ENCODE peak calls at places on chromosomes 4 and X, in eight cellular contexts. O, R, P, Z, C, V, A and X are unnamed samples.

GRCh38 chr4:175412161-175412560 is 399.9 kb downstream of the GPM6A start:
- DNase-seq in O (no peak), R (no peak), P (no peak), Z (no peak), C (no peak), V (no peak), A (no peak), X (peak)

GRCh38 chr4:30822911-30823529 is 102.9 kb downstream of the PCDH7 start:
- DNase-seq in O (no peak), R (no peak), P (no peak), Z (no peak), C (no peak), V (no peak), A (no peak), X (no peak)

GRCh38 chr4:33696586-33696985 is 2547.7 kb downstream of the ARAP2 start:
- DNase-seq in O (no peak), R (peak), P (no peak), Z (no peak), C (no peak), V (no peak), A (no peak), X (peak)

GRCh38 chr4:10578027-10578426 is 106.5 kb downstream of the CLNK start:
- DNase-seq in O (no peak), R (no peak), P (no peak), Z (no peak), C (no peak), V (no peak), A (no peak), X (no peak)

GRCh38 chr4:7897811-7898210 is 41.9 kb downstream of the AFAP1 start:
- DNase-seq in O (no peak), R (no peak), P (no peak), Z (no peak), C (no peak), V (no peak), A (no peak), X (no peak)

GRCh38 chr4:23967281-23967680 is 77.4 kb upstream of the PPARGC1A start:
- DNase-seq in O (no peak), R (no peak), P (no peak), Z (no peak), C (no peak), V (no peak), A (no peak), X (no peak)

GRCh38 chr4:26406346-26406975 is 83.8 kb downstream of the CCKAR start:
- DNase-seq in O (peak), R (peak), P (no peak), Z (no peak), C (no peak), V (no peak), A (no peak), X (peak)

GRCh38 chrX:10098235-10098819 is 58.4 kb upstream of the CLCN4 start:
- DNase-seq in O (no peak), R (peak), P (no peak), Z (no peak), C (no peak), V (no peak), A (peak), X (no peak)

GRCh38 chr4:48420172-48420571 is 63.0 kb upstream of the SLC10A4 start:
- DNase-seq in O (no peak), R (no peak), P (no peak), Z (no peak), C (no peak), V (no peak), A (no peak), X (no peak)

GRCh38 chr4:40251366-40251765 is 54.5 kb downstream of the RHOH start:
- DNase-seq in O (no peak), R (peak), P (no peak), Z (no peak), C (no peak), V (peak), A (no peak), X (peak)

GRCh38 chrX:37646254-37646653 is 39.3 kb upstream of the XK start:
- DNase-seq in O (no peak), R (no peak), P (no peak), Z (no peak), C (no peak), V (no peak), A (no peak), X (no peak)

GRCh38 chr4:95531141-95531540 is 17.6 kb downstream of the UNC5C start:
- DNase-seq in O (no peak), R (no peak), P (no peak), Z (no peak), C (no peak), V (no peak), A (no peak), X (no peak)

GRCh38 chrX:44946771-44947170 is 73.8 kb downstream of the KDM6A start:
- DNase-seq in O (no peak), R (peak), P (no peak), Z (no peak), C (no peak), V (no peak), A (no peak), X (peak)

GRCh38 chrX:23699636-23700194 is 32.4 kb downstream of the PRDX4 start:
- DNase-seq in O (peak), R (no peak), P (peak), Z (no peak), C (no peak), V (no peak), A (no peak), X (no peak)

GRCh38 chr4:8507251-8507570 is 66.6 kb downstream of the TRMT44 start:
- DNase-seq in O (no peak), R (no peak), P (no peak), Z (no peak), C (no peak), V (no peak), A (no peak), X (peak)

GRCh38 chrX:44071847-44072545 is 98.8 kb upstream of the NDP start:
- DNase-seq in O (no peak), R (no peak), P (no peak), Z (no peak), C (no peak), V (peak), A (no peak), X (peak)

GRCh38 chrX:4661771-4662170 is 948.3 kb upstream of the PRKX start:
- DNase-seq in O (no peak), R (no peak), P (no peak), Z (no peak), C (no peak), V (no peak), A (no peak), X (no peak)

GRCh38 chr4:56692576-56692975 is 11.5 kb upstream of the HOPX start:
- DNase-seq in O (peak), R (no peak), P (no peak), Z (no peak), C (no peak), V (no peak), A (no peak), X (no peak)

GRCh38 chr4:55611358-55612059 is 19.5 kb upstream of the PDCL2 start:
- DNase-seq in O (no peak), R (no peak), P (no peak), Z (no peak), C (no peak), V (no peak), A (no peak), X (no peak)

GRCh38 chr4:136551753-136552152 is 980.5 kb downstream of the PCDH18 start:
- DNase-seq in O (no peak), R (no peak), P (no peak), Z (no peak), C (no peak), V (no peak), A (no peak), X (no peak)

GRCh38 chr4:8580321-8581093 is at the start of gene GPR78:
- DNase-seq in O (peak), R (peak), P (peak), Z (peak), C (no peak), V (no peak), A (no peak), X (no peak)

GRCh38 chrX:636971-637659 is 6.5 kb downstream of the SHOX start:
- DNase-seq in O (peak), R (no peak), P (no peak), Z (no peak), C (no peak), V (no peak), A (no peak), X (no peak)

GRCh38 chrX:38170556-38170955 is 50.1 kb downstream of the SRPX start:
- DNase-seq in O (no peak), R (no peak), P (no peak), Z (no peak), C (no peak), V (no peak), A (no peak), X (no peak)

GRCh38 chr4:186486172-186486571 is 69.2 kb downstream of the MTNR1A start:
- DNase-seq in O (peak), R (no peak), P (no peak), Z (no peak), C (no peak), V (no peak), A (no peak), X (no peak)

GRCh38 chrX:34063616-34064015 is 68.5 kb downstream of the FAM47A start:
- DNase-seq in O (no peak), R (no peak), P (no peak), Z (no peak), C (no peak), V (no peak), A (no peak), X (no peak)

GRCh38 chr4:147732516-147733193 is 767 bp downstream of the ARHGAP10 start:
- DNase-seq in O (peak), R (peak), P (peak), Z (peak), C (no peak), V (peak), A (no peak), X (peak)

GRCh38 chrX:41238543-41238942 is 95.4 kb upstream of the DDX3X start:
- DNase-seq in O (no peak), R (peak), P (no peak), Z (no peak), C (no peak), V (no peak), A (no peak), X (peak)

GRCh38 chrX:437636-438390 is 51.1 kb upstream of the PPP2R3B start:
- DNase-seq in O (no peak), R (no peak), P (no peak), Z (no peak), C (no peak), V (no peak), A (no peak), X (peak)

GRCh38 chrX:115058276-115058675 is 40.9 kb upstream of the IL13RA2 start:
- DNase-seq in O (no peak), R (peak), P (no peak), Z (no peak), C (no peak), V (no peak), A (no peak), X (peak)

GRCh38 chr4:20044936-20045335 is 206.8 kb upstream of the SLIT2 start:
- DNase-seq in O (no peak), R (no peak), P (no peak), Z (no peak), C (no peak), V (no peak), A (no peak), X (no peak)

DNA sequence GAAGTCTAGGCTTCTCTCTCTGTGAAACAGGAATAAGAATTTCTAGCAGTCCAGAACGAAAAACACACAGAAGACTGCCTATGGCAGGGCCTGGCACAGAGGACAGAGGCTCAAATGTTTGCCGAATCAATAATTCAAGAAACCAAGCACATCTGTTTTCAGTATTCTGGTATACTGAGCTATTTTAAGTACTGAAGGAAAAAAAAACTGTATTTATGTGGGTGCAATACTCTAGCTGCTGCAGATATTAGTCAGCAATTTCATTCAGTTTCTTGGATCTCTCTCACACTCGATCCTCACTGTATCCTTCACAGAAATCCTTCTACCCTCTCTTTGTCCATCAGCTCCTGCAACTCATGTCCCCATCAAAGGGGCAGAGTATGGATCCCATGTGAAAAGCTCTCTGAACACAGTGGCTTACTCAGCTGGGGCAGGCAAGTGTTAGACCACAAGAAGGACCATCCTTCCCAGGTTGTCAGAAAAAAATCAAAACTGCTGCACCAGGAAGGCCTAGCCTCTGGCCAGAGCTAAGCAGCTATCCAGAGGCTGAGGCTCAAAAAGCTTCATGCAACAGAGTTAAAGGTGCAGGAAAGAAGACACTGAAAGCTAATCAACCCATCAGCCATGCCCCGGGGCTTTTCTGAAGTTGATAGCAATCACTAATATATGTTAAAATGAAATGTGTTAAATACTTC is 9.1 kb upstream of the USO1 start:
- DNase-seq in O (no peak), R (no peak), P (no peak), Z (no peak), C (no peak), V (no peak), A (no peak), X (peak)
- H3K4me3 ChIP-seq in O (no peak), R (no peak), P (no peak), Z (no peak), C (no peak), V (no peak), A (no peak), X (peak)

GRCh38 chrX:153733651-153734240 is 9.1 kb downstream of the ABCD1 start:
- DNase-seq in O (no peak), R (no peak), P (no peak), Z (no peak), C (no peak), V (no peak), A (no peak), X (no peak)

GRCh38 chrX:153736071-153736820 is 11.6 kb downstream of the ABCD1 start:
- DNase-seq in O (no peak), R (no peak), P (no peak), Z (no peak), C (no peak), V (no peak), A (no peak), X (no peak)

GRCh38 chrX:153734871-153735270 is 10.2 kb downstream of the ABCD1 start:
- DNase-seq in O (no peak), R (no peak), P (no peak), Z (no peak), C (no peak), V (no peak), A (no peak), X (no peak)

GRCh38 chrX:153736871-153737441 is 12.3 kb downstream of the ABCD1 start:
- DNase-seq in O (no peak), R (no peak), P (no peak), Z (no peak), C (no peak), V (no peak), A (no peak), X (no peak)

DNA sequence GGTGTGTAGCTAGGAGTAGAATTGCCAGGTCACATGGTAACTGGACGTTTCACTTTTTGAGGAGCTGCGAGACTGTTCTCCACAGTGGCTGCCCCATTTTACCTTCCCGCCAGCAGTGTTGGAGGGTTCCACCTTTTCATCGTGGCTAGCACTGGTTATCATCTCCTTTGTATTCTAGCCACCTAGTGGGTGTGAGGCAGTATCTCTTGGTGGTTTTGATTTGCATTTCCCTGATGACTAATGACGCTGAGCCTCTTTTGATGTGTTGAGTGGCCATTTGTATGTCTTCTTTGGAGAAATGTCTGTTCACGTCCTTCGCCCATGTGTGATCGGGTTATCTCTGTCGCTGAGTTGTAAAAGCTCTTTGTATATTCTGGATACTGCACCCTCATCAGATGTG is 10.6 kb downstream of the ABCD1 start:
- DNase-seq in O (no peak), R (no peak), P (no peak), Z (no peak), C (no peak), V (no peak), A (no peak), X (no peak)
- TF ChIP-seq CTCF in O (no peak), R (no peak), P (no peak), Z (no peak), C (no peak), V (no peak), A (no peak), X (no peak)

GRCh38 chrX:48507246-48507645 is 1.5 kb upstream of the PORCN start:
- DNase-seq in O (peak), R (no peak), P (no peak), Z (no peak), C (no peak), V (no peak), A (no peak), X (no peak)

GRCh38 chrX:48508400-48509244 is at the start of gene PORCN:
- DNase-seq in O (peak), R (peak), P (peak), Z (peak), C (peak), V (peak), A (peak), X (peak)

GRCh38 chrX:48509619-48510018 is 827 bp downstream of the PORCN start:
- DNase-seq in O (no peak), R (no peak), P (no peak), Z (no peak), C (no peak), V (no peak), A (no peak), X (no peak)

GRCh38 chrX:48511561-48511960 is 2.8 kb downstream of the PORCN start:
- DNase-seq in O (peak), R (peak), P (no peak), Z (no peak), C (no peak), V (peak), A (no peak), X (peak)

DNA sequence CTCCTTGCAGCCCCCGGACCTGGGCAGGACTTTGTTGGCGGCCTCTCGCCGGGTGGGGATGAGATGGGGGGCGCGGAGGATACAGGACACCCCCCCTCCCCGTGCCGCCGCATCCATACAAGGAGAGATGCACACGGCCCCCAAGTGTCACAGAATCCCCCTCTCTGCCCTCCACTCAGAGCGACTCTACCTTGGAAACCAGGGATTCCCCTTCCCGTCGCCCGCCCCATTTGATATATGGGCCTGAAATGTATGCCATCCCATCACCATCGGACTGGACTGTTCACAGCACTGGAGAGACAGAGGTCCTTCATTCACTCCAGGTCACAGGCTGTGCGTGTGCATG is 426 bp downstream of the PORCN start:
- DNase-seq in O (peak), R (no peak), P (no peak), Z (no peak), C (no peak), V (no peak), A (no peak), X (no peak)
- H3K4me3 ChIP-seq in O (peak), R (peak), P (peak), Z (peak), C (peak), V (peak), A (peak), X (peak)

GRCh38 chr4:188372856-188373255 is 233.6 kb downstream of the TRIML1 start:
- DNase-seq in O (peak), R (no peak), P (no peak), Z (no peak), C (no peak), V (peak), A (no peak), X (no peak)
- TF ChIP-seq CTCF in O (peak), R (no peak), P (no peak), Z (no peak), C (no peak), V (peak), A (no peak), X (no peak)